ENCODE peak calls at places on chromosomes 1 and 21, in nine cellular contexts. N is AG08396, Z is brain microvascular endothelial cell, X is NCI-H345, E is RCC 7860, O is BJ, J is activated T-cell treated with anti-CD3 and anti-CD28 coated beads for 24 hours, L is activated gamma-delta T cell treated with Interleukin-2 at 50 U/mL for 16 hours, Y is NCI-H510A. P is an unnamed sample.

GRCh38 chr1:15938628-15939161 is 37.2 kb downstream of the ZBTB17 start:
- DNase-seq in N (no peak), Z (no peak), X (no peak), E (no peak), O (no peak), J (no peak), L (no peak), Y (no peak), P (no peak)

GRCh38 chr1:246705368-246705767 is 18.8 kb upstream of the SCCPDH start:
- DNase-seq in N (peak; percentile 67), Z (peak; percentile 81), X (no peak), E (no peak), O (peak; percentile 98), J (no peak), L (no peak), Y (no peak), P (no peak)

GRCh38 chr1:118983558-118984021 is 4.6 kb downstream of the TBX15 start:
- DNase-seq in N (no peak), Z (peak; percentile 66), X (no peak), E (no peak), O (no peak), J (no peak), L (no peak), Y (no peak), P (no peak)

GRCh38 chr1:64167176-64167575 is 36.2 kb upstream of the UBE2U start:
- DNase-seq in N (no peak), Z (no peak), X (no peak), E (no peak), O (no peak), J (no peak), L (no peak), Y (no peak), P (no peak)

GRCh38 chr21:38823737-38824123 is 18.0 kb downstream of the ETS2 start:
- DNase-seq in N (no peak), Z (no peak), X (no peak), E (no peak), O (no peak), J (no peak), L (no peak), Y (no peak), P (no peak)

GRCh38 chr1:7526196-7526866 is 244.8 kb upstream of the VAMP3 start:
- DNase-seq in N (no peak), Z (no peak), X (no peak), E (peak; percentile 71), O (no peak), J (no peak), L (no peak), Y (no peak), P (no peak)

GRCh38 chr1:87684194-87684593 is 355.5 kb downstream of the LMO4 start:
- DNase-seq in N (peak; percentile 20), Z (no peak), X (peak; percentile 19), E (no peak), O (no peak), J (no peak), L (no peak), Y (no peak), P (peak; percentile 49)

GRCh38 chr1:42682739-42683529 is 716 bp downstream of the YBX1 start:
- DNase-seq in N (peak; percentile 83), Z (no peak), X (peak; percentile 60), E (no peak), O (no peak), J (peak; percentile 51), L (peak; percentile 56), Y (peak; percentile 17), P (peak; percentile 62)

GRCh38 chr1:185795181-185795580 is 61.0 kb downstream of the HMCN1 start:
- DNase-seq in N (no peak), Z (peak; percentile 29), X (no peak), E (no peak), O (no peak), J (no peak), L (no peak), Y (no peak), P (no peak)

GRCh38 chr1:219726480-219727272 is 113.8 kb upstream of the ZC3H11B start:
- DNase-seq in N (no peak), Z (no peak), X (no peak), E (no peak), O (no peak), J (no peak), L (no peak), Y (no peak), P (no peak)

GRCh38 chr1:19312782-19313635 is 883 bp downstream of the SLC66A1 start:
- DNase-seq in N (no peak), Z (no peak), X (no peak), E (no peak), O (no peak), J (no peak), L (no peak), Y (no peak), P (no peak)

GRCh38 chr1:237779356-237779755 is 111.4 kb downstream of the ZP4 start:
- DNase-seq in N (no peak), Z (no peak), X (no peak), E (no peak), O (no peak), J (no peak), L (no peak), Y (no peak), P (no peak)

GRCh38 chr1:116949213-116949985 is 39.7 kb downstream of the PTGFRN start:
- DNase-seq in N (no peak), Z (no peak), X (no peak), E (no peak), O (no peak), J (no peak), L (no peak), Y (no peak), P (no peak)

GRCh38 chr1:218823291-218823900 is 350.3 kb upstream of the LYPLAL1 start:
- DNase-seq in N (peak; percentile 22), Z (peak; percentile 67), X (no peak), E (peak; percentile 100), O (peak; percentile 96), J (no peak), L (no peak), Y (no peak), P (no peak)

GRCh38 chr21:33309778-33310177 is 15.0 kb upstream of the IFNAR1 start:
- DNase-seq in N (no peak), Z (no peak), X (no peak), E (no peak), O (no peak), J (no peak), L (no peak), Y (no peak), P (no peak)

GRCh38 chr1:248828845-248829244 is 3.1 kb upstream of the SH3BP5L start:
- DNase-seq in N (peak; percentile 84), Z (peak; percentile 87), X (no peak), E (peak; percentile 83), O (no peak), J (no peak), L (no peak), Y (no peak), P (peak; percentile 4)

GRCh38 chr1:91844862-91845528 is 41.0 kb downstream of the TGFBR3 start:
- DNase-seq in N (peak; percentile 81), Z (peak; percentile 74), X (no peak), E (no peak), O (peak; percentile 99), J (no peak), L (no peak), Y (no peak), P (peak; percentile 30)